ENCODE peak calls at places on chromosomes 11 and 22, in seven cellular contexts. K is activated CD4-positive, alpha-beta T cell treated with anti-CD3 and anti-CD28 coated beads, Interleukin-2, amount 50 U/mL, for 24 hours; C is activated gamma-delta T cell; R is T47D; H is activated T-helper 1 cell treated with anti-CD3 and anti-CD28 coated beads, Interleukin-12 subunit alpha, Interleukin-12 subunit beta, Interleukin-2, Interleukin-4 antibody, amounts not matched to agents 30 ng/mL and 10 ng/mL and 1 ng/mL, durations not matched to agents 14 hours and 24 hours and 36 hours; F is effector CD4-positive, alpha-beta T cell; N is Peyer's patch. T is an unnamed sample.

GRCh38 chr11:7488681-7489080 is 3.4 kb downstream of the OLFML1 start:
- DNase-seq in N (no peak), C (no peak), R (no peak), H (no peak), K (no peak), F (no peak), T (no peak)

GRCh38 chr11:2484576-2485125 is 39.8 kb downstream of the KCNQ1 start:
- DNase-seq in F (no peak), C (no peak), K (no peak), N (no peak), H (no peak), R (no peak), T (no peak)

GRCh38 chr22:26631282-26631681 is 9.5 kb downstream of the CRYBA4 start:
- DNase-seq in R (no peak), N (no peak), H (no peak), F (no peak), C (no peak), K (no peak), T (no peak)

GRCh38 chr11:75344761-75345454 is 6.6 kb downstream of the ARRB1 start:
- DNase-seq in R (no peak), K (no peak), C (no peak), F (no peak), N (no peak), H (no peak), T (no peak)

GRCh38 chr11:45741032-45741431 is 63.9 kb upstream of the SLC35C1 start:
- DNase-seq in K (no peak), F (no peak), H (no peak), C (no peak), R (no peak), N (no peak), T (no peak)

GRCh38 chr11:44993971-44994705 is 43.5 kb upstream of the TP53I11 start:
- DNase-seq in C (no peak), R (no peak), K (no peak), H (no peak), F (no peak), N (no peak), T (no peak)

GRCh38 chr11:130999086-130999485 is 82.8 kb upstream of the SNX19 start:
- DNase-seq in K (no peak), C (no peak), R (no peak), F (no peak), N (no peak), H (no peak), T (no peak)

GRCh38 chr11:35247863-35248262 is 108.9 kb downstream of the CD44 start:
- DNase-seq in C (no peak), H (no peak), K (no peak), R (no peak), N (no peak), F (peak; percentile 14), T (no peak)

GRCh38 chr11:124839051-124839971 is 25.9 kb upstream of the ROBO3 start:
- DNase-seq in H (no peak), R (no peak), C (no peak), F (no peak), K (no peak), N (no peak), T (no peak)

GRCh38 chr11:70466596-70466995 is 68.3 kb downstream of the CTTN start:
- DNase-seq in F (no peak), H (no peak), K (no peak), R (no peak), C (no peak), N (no peak), T (no peak)

GRCh38 chr11:8105666-8106065 is 24.7 kb downstream of the TUB start:
- DNase-seq in C (no peak), N (no peak), K (no peak), F (no peak), R (no peak), H (no peak), T (no peak)

GRCh38 chr11:1502971-1503707 is 16.6 kb upstream of the MOB2 start:
- DNase-seq in F (no peak), C (no peak), K (no peak), N (no peak), R (no peak), H (no peak), T (no peak)

GRCh38 chr11:30206249-30206996 is 24.4 kb upstream of the FSHB start:
- DNase-seq in N (no peak), R (no peak), H (no peak), K (no peak), F (no peak), C (no peak), T (no peak)

GRCh38 chr22:30614879-30615278 is 7.9 kb downstream of the TCN2 start:
- DNase-seq in N (no peak), C (no peak), H (no peak), F (no peak), R (no peak), K (no peak), T (no peak)

GRCh38 chr11:46160100-46160499 is 38.8 kb upstream of the PHF21A start:
- DNase-seq in K (no peak), H (no peak), F (no peak), C (no peak), N (no peak), R (no peak), T (no peak)

GRCh38 chr11:43269229-43269928 is 42.4 kb upstream of the API5 start:
- DNase-seq in N (no peak), H (no peak), K (no peak), R (no peak), F (no peak), C (no peak), T (no peak)

GRCh38 chr11:122159173-122159701 is 43.2 kb upstream of the BLID start:
- DNase-seq in R (no peak), H (no peak), C (no peak), K (no peak), N (no peak), F (no peak), T (no peak)

GRCh38 chr22:38843716-38844660 is at the start of gene NPTXR:
- DNase-seq in F (peak; percentile 21), R (peak; percentile 60), N (peak; percentile 26), H (no peak), K (no peak), C (no peak), T (peak; percentile 36)

GRCh38 chr22:43293259-43293658 is 49.9 kb downstream of the SCUBE1 start:
- DNase-seq in N (no peak), C (no peak), H (no peak), R (no peak), K (no peak), F (no peak), T (peak; percentile 58)

GRCh38 chr11:76206327-76207081 is at the start of gene WNT11:
- DNase-seq in R (peak; percentile 72), F (peak; percentile 33), C (peak; percentile 39), N (peak; percentile 38), H (no peak), K (no peak), T (peak; percentile 82)

GRCh38 chr11:121534131-121535093 is 81.6 kb upstream of the SORL1-AS1 start:
- DNase-seq in R (no peak), C (no peak), H (no peak), N (no peak), K (no peak), F (no peak), T (no peak)

T was measured in transverse colon.